ENCODE peak calls at places on chromosomes 5 and 9, in seven cellular contexts. E is stomach, C is ovary, F is lung, S is adrenal gland, O is OCI-LY7, Q is aorta. N is an unnamed sample.

GRCh38 chr9:131045300-131046092 is 36.5 kb downstream of the LAMC3 start:
- DNase-seq in E (no peak), C (no peak), F (no peak), S (no peak), O (peak), Q (no peak), N (no peak)

GRCh38 chr9:115117999-115118470 is at the start of gene TNC:
- DNase-seq in E (peak), C (no peak), F (peak), S (peak), O (no peak), Q (peak), N (peak)

GRCh38 chr9:92657296-92658094 is 12.4 kb downstream of the IPPK start:
- DNase-seq in E (no peak), C (peak), F (no peak), S (no peak), O (no peak), Q (peak), N (no peak)

GRCh38 chr5:141872496-141873356 is 5.5 kb downstream of the PCDH1 start:
- DNase-seq in E (no peak), C (no peak), F (no peak), S (no peak), O (no peak), Q (peak), N (no peak)

GRCh38 chr9:110691002-110691549 is 22.5 kb downstream of the MUSK start:
- DNase-seq in E (no peak), C (no peak), F (no peak), S (no peak), O (no peak), Q (no peak), N (no peak)

GRCh38 chr5:115456539-115456938 is 88.0 kb downstream of the FEM1C start:
- DNase-seq in E (no peak), C (no peak), F (no peak), S (no peak), O (no peak), Q (no peak), N (peak)

GRCh38 chr9:80937646-80938045 is 751.7 kb downstream of the TLE1 start:
- DNase-seq in E (no peak), C (no peak), F (no peak), S (no peak), O (no peak), Q (no peak), N (no peak)

GRCh38 chr9:75593920-75594319 is 296.6 kb upstream of the PCSK5 start:
- DNase-seq in E (no peak), C (no peak), F (no peak), S (no peak), O (no peak), Q (no peak), N (no peak)

GRCh38 chr5:5628866-5629265 is 206.4 kb downstream of the ICE1 start:
- DNase-seq in E (no peak), C (no peak), F (no peak), S (no peak), O (no peak), Q (peak), N (no peak)

GRCh38 chr5:80141147-80141671 is 106.1 kb downstream of the THBS4 start:
- DNase-seq in E (peak), C (peak), F (peak), S (peak), O (no peak), Q (peak), N (peak)

GRCh38 chr5:2335156-2335555 is 416.3 kb downstream of the IRX2 start:
- DNase-seq in E (no peak), C (no peak), F (no peak), S (no peak), O (no peak), Q (no peak), N (no peak)

GRCh38 chr5:158718738-158719505 is 380.8 kb downstream of the EBF1 start:
- DNase-seq in E (no peak), C (no peak), F (no peak), S (no peak), O (no peak), Q (no peak), N (no peak)

GRCh38 chr5:82591021-82591515 is 312.9 kb upstream of the RPS23 start:
- DNase-seq in E (no peak), C (no peak), F (no peak), S (no peak), O (no peak), Q (no peak), N (no peak)

GRCh38 chr5:170508660-170509322 is 5.0 kb downstream of the KCNIP1 start:
- DNase-seq in E (no peak), C (no peak), F (no peak), S (no peak), O (no peak), Q (no peak), N (no peak)

GRCh38 chr9:125276771-125277170 is 15.1 kb downstream of the GAPVD1 start:
- DNase-seq in E (no peak), C (no peak), F (no peak), S (no peak), O (no peak), Q (no peak), N (no peak)

GRCh38 chr5:172076783-172077244 is 70.4 kb upstream of the FBXW11 start:
- DNase-seq in E (no peak), C (no peak), F (no peak), S (no peak), O (no peak), Q (no peak), N (no peak)

GRCh38 chr5:55691265-55692105 is 20.6 kb downstream of the SLC38A9 start:
- DNase-seq in E (no peak), C (no peak), F (no peak), S (no peak), O (peak), Q (no peak), N (no peak)

GRCh38 chr9:18891946-18892670 is 140.9 kb downstream of the SAXO1 start:
- DNase-seq in E (no peak), C (no peak), F (no peak), S (no peak), O (no peak), Q (no peak), N (no peak)

GRCh38 chr5:119355244-119355635 is 579 bp upstream of the TNFAIP8 start:
- DNase-seq in E (peak), C (no peak), F (no peak), S (no peak), O (no peak), Q (no peak), N (no peak)

GRCh38 chr9:81146684-81147337 is 542.5 kb downstream of the TLE1 start:
- DNase-seq in E (no peak), C (no peak), F (no peak), S (no peak), O (no peak), Q (no peak), N (no peak)

GRCh38 chr9:125652771-125653170 is 54.2 kb downstream of the MAPKAP1 start:
- DNase-seq in E (no peak), C (no peak), F (no peak), S (no peak), O (no peak), Q (no peak), N (no peak)

GRCh38 chr5:177402271-177403043 is 2.0 kb upstream of the PFN3 start:
- DNase-seq in E (peak), C (peak), F (peak), S (no peak), O (no peak), Q (peak), N (peak)

GRCh38 chr9:87310827-87311564 is 186.7 kb upstream of the DAPK1 start:
- DNase-seq in E (no peak), C (no peak), F (no peak), S (no peak), O (no peak), Q (no peak), N (no peak)

GRCh38 chr5:177557041-177557647 is 2.8 kb upstream of the FAM193B start:
- DNase-seq in E (no peak), C (no peak), F (no peak), S (no peak), O (no peak), Q (no peak), N (peak)

GRCh38 chr5:41201082-41201772 is 12.1 kb downstream of the C6 start:
- DNase-seq in E (no peak), C (no peak), F (no peak), S (no peak), O (no peak), Q (no peak), N (no peak)

GRCh38 chr9:76027426-76027825 is 137.0 kb downstream of the PCSK5 start:
- DNase-seq in E (no peak), C (no peak), F (no peak), S (no peak), O (no peak), Q (no peak), N (no peak)

GRCh38 chr5:123916331-123917121 is 404.5 kb downstream of the CSNK1G3 start:
- DNase-seq in E (no peak), C (no peak), F (no peak), S (no peak), O (no peak), Q (no peak), N (no peak)

GRCh38 chr5:73095564-73096238 is 24.7 kb upstream of the TMEM171 start:
- DNase-seq in E (no peak), C (no peak), F (no peak), S (no peak), O (no peak), Q (no peak), N (no peak)

GRCh38 chr5:132816554-132816953 is 3.5 kb downstream of the SOWAHA start:
- DNase-seq in E (no peak), C (no peak), F (no peak), S (no peak), O (no peak), Q (no peak), N (no peak)
- H3K4me3 ChIP-seq in E (no peak), C (no peak), F (no peak), S (no peak), O (no peak), Q (no peak), N (no peak)

DNA sequence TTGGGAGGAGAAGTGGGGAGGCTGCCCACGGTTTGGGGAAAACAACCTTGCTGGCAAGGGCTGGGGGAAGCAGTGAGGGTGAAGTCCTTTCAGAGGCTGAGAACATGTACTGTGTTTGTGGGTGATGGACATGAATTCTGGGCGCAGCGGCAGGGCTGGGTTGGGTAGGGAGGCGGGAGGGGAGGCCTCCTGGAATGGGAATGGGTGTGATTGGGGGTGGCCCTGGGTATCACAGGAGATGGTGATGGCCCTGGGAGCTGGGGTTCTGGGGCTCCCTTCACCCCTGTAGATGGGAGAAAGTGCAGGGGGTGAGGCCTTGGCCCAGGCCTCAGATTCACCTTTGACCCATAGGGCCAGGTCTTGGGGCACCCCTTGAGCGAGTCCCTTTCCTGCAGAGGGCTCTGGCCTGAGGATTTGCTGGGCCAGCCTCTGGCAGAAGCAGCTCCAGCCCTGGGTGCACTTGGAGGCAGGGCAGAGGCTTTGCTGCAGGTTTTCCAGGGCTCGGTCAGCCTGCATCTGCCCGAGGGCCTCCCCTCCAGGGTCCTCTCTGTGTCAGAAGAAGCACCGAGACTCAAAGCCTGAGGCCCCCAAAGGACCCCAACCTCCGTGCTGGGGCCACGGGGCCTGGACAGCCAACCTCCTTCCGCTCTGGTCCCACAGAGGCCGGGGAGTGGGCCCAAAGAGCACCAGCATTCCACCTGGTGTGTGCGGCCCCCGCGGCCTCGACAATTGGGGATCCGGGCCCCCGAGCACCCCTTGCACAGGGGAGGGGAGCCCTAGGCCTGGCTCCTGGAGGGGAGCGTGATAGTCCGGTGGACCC is 1.4 kb upstream of the TOR4A start:
- DNase-seq in E (no peak), C (peak), F (no peak), S (peak), O (no peak), Q (peak), N (no peak)
- H3K4me3 ChIP-seq in E (peak), C (no peak), F (no peak), S (no peak), O (peak), Q (no peak), N (no peak)

DNA sequence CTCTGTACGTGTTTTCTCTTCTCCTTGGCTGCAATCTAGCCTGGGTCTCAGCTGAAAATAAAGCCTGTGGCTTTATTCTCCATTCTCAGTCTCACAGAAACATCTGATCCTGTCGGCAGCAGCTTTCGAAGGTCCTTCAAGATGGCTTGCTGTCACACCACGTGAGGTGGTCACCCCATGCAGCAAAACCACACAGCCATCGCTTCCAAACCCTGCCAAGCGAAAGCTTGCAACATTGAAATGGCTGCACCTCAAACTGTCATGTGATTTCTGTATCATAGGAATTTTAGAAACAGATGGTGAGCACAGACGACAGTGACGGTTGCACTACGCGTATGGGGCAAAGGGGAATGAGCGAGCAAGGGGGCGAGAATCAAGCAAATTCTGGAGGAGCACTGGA is 98.5 kb upstream of the SMARCA2 start:
- DNase-seq in E (no peak), C (no peak), F (no peak), S (no peak), O (no peak), Q (no peak), N (no peak)
- H3K4me3 ChIP-seq in E (no peak), C (no peak), F (no peak), S (no peak), O (no peak), Q (no peak), N (no peak)

GRCh38 chr5:150411245-150411979 is 1.3 kb downstream of the CD74 start:
- DNase-seq in E (peak), C (no peak), F (peak), S (peak), O (peak), Q (no peak), N (peak)

GRCh38 chr5:150409638-150410523 is 2.8 kb downstream of the CD74 start:
- DNase-seq in E (peak), C (peak), F (peak), S (peak), O (peak), Q (peak), N (peak)

GRCh38 chr5:150413176-150413901 is 629 bp upstream of the CD74 start:
- DNase-seq in E (no peak), C (no peak), F (no peak), S (no peak), O (peak), Q (no peak), N (no peak)

GRCh38 chr5:150412319-150413175 is at the start of gene CD74:
- DNase-seq in E (peak), C (peak), F (peak), S (peak), O (peak), Q (peak), N (peak)

DNA sequence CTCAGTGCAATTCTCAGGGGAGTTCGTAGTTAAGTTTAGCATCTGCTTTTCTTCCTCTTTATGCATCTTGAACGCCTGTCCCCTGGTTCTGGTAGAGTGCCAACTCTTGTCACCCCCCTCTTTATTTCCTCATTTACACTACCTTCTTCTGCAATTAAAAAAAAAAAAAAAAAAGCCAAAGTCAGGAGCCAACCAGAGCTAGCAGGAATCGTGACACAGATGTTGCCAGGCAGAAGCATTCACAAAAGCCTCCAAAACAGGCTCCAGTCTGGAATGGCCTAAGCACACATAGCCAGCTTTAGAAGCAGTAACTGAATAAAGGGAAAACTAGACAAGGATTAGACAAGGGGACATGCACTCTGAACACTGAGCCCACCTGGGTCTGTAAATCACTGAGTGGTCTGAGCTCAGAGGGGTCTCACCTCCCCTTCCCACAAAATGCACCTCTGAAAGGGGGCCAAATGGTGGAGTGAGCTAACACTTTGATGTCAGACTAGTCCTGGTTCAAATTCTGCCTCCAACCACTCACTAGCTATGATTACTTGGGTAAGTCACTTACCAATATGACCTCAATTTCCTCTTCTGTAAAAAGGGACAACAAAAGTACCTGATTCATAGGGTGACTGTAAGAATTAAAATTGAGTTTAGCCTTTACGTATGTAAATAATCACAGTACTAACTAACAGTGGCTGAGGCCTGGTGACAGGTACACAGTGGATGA is 2.0 kb downstream of the CD74 start:
- DNase-seq in E (peak), C (peak), F (peak), S (peak), O (peak), Q (no peak), N (peak)
- H3K4me3 ChIP-seq in E (peak), C (no peak), F (peak), S (no peak), O (peak), Q (no peak), N (no peak)

GRCh38 chr5:174751154-174751990 is 27.0 kb downstream of the MSX2 start:
- DNase-seq in E (no peak), C (no peak), F (no peak), S (no peak), O (no peak), Q (no peak), N (no peak)
- H3K4me3 ChIP-seq in E (peak), C (peak), F (no peak), S (no peak), O (no peak), Q (peak), N (peak)

GRCh38 chr9:70261131-70261870 is 2.5 kb downstream of the SMC5 start:
- DNase-seq in E (no peak), C (no peak), F (no peak), S (no peak), O (no peak), Q (no peak), N (no peak)

GRCh38 chr9:70260606-70261005 is 1.8 kb downstream of the SMC5 start:
- DNase-seq in E (no peak), C (no peak), F (no peak), S (no peak), O (peak), Q (no peak), N (no peak)

GRCh38 chr9:70258692-70259511 is at the start of gene SMC5:
- DNase-seq in E (peak), C (peak), F (peak), S (peak), O (peak), Q (peak), N (peak)

GRCh38 chr9:70259512-70259802 is 679 bp downstream of the SMC5 start:
- DNase-seq in E (no peak), C (no peak), F (no peak), S (no peak), O (no peak), Q (no peak), N (no peak)

DNA sequence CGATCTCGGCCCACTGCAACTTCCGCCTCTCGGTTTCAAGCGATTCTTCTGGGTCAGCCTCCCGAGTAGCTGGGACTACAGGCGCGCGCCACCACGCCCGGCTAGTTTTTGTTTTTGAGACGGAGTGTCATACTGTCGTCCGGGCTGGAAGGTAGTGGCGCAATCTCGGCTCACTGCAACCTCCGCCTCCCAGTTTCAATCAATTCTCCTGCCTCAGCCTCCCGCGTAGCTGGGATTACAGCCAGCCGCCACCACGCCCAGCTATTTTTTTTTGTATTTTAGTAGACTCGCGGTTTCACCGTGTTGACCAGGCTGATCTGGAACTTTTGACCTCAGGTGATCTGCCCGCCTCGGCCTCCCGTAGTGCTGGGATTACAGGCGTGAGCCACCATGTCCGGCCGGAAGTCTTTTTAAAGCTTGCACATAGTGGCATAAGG is 1.2 kb downstream of the SMC5 start:
- DNase-seq in E (no peak), C (peak), F (no peak), S (no peak), O (no peak), Q (no peak), N (peak)
- H3K4me3 ChIP-seq in E (peak), C (peak), F (peak), S (no peak), O (peak), Q (peak), N (peak)

GRCh38 chr9:38689678-38690077 is 30.3 kb downstream of the FAM240B start:
- DNase-seq in E (no peak), C (peak), F (no peak), S (no peak), O (no peak), Q (no peak), N (no peak)

GRCh38 chr9:38686923-38687322 is 33.0 kb downstream of the FAM240B start:
- DNase-seq in E (no peak), C (no peak), F (no peak), S (no peak), O (no peak), Q (no peak), N (no peak)

GRCh38 chr9:38687992-38688391 is 31.9 kb downstream of the FAM240B start:
- DNase-seq in E (no peak), C (no peak), F (no peak), S (no peak), O (no peak), Q (no peak), N (no peak)

GRCh38 chr9:38685535-38685934 is 34.4 kb downstream of the FAM240B start:
- DNase-seq in E (no peak), C (no peak), F (no peak), S (no peak), O (no peak), Q (no peak), N (no peak)

DNA sequence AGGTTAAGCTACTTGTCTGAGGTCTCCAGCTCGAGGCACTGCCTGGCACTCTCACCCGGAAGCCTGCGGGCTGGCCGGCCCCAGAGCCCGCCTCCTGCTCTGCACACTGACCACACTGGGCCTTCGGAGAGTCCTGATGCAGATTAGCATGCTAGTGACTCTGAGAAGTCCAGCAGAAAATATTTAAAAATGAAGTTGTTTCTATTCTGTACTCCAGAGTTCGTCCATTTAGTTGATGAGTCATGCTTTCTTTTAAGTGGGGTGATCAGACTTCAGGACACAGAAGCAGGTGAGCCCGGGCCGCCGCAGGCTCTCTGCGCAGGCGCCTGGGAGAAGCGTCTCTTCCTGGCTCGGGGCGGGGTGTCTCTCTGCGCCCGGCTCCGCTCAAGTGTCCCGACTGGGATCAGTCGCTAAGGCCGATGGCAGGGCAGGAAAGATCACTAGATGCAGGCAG is 32.5 kb downstream of the FAM240B start:
- DNase-seq in E (peak), C (peak), F (peak), S (peak), O (no peak), Q (peak), N (peak)
- H3K4me3 ChIP-seq in E (peak), C (no peak), F (no peak), S (no peak), O (no peak), Q (no peak), N (peak)

N was measured in transverse colon.